ENCODE peak calls at places on chromosomes 6 and 20, in six cellular contexts. L, K, N, Q, I and Y are unnamed samples.

GRCh38 chr20:63351811-63352591 is 9.1 kb downstream of the CHRNA4 start:
- DNase-seq in K (no peak), I (no peak), N (peak), Q (no peak), L (no peak), Y (no peak)

GRCh38 chr20:48928832-48929725 is 7.6 kb downstream of the ARFGEF2 start:
- DNase-seq in I (no peak), L (no peak), Q (peak), N (no peak), K (no peak), Y (peak)

GRCh38 chr6:100132005-100132404 is 138.0 kb upstream of the MCHR2 start:
- DNase-seq in K (no peak), L (no peak), N (no peak), I (no peak), Q (no peak), Y (no peak)

GRCh38 chr6:21531393-21531792 is 62.2 kb upstream of the SOX4 start:
- DNase-seq in L (no peak), I (no peak), Q (no peak), K (no peak), N (no peak), Y (no peak)

GRCh38 chr6:53483423-53484353 is 61.2 kb downstream of the GCLC start:
- DNase-seq in I (no peak), Q (no peak), N (peak), L (peak), K (peak), Y (no peak)

GRCh38 chr6:158284340-158285210 is 27.7 kb upstream of the TULP4 start:
- DNase-seq in I (no peak), K (peak), Q (peak), N (peak), L (no peak), Y (peak)

GRCh38 chr20:58741384-58741783 is 48.8 kb downstream of the NPEPL1 start:
- DNase-seq in Q (no peak), I (no peak), L (no peak), K (no peak), N (no peak), Y (no peak)

GRCh38 chr20:25294459-25295385 is 46.8 kb downstream of the PYGB start:
- DNase-seq in Q (no peak), K (peak), L (peak), N (peak), I (peak), Y (peak)

GRCh38 chr20:38063911-38064310 is 30.4 kb downstream of the RPRD1B start:
- DNase-seq in L (no peak), I (no peak), N (no peak), Q (no peak), K (no peak), Y (no peak)

GRCh38 chr6:84766118-84766683 is 1.8 kb upstream of the TBX18 start:
- DNase-seq in I (no peak), N (no peak), K (no peak), L (no peak), Q (no peak), Y (no peak)

GRCh38 chr6:25576920-25577319 is 75.1 kb upstream of the SCGN start:
- DNase-seq in I (no peak), K (no peak), Q (no peak), L (no peak), N (no peak), Y (peak)